ENCODE peak calls at places on chromosomes 11 and 22, in five cellular contexts. G is breast epithelium, E is IMR-90, A is osteoblast, R is bronchial epithelial cell. P is an unnamed sample. For H3K36me3, the result is how much of the 10 kb centered on the place peaks cover.

GRCh38 chr11:124108158-124108557 is 7.1 kb upstream of the VWA5A start:
- DNase-seq in G (no peak), A (no peak), E (peak), R (peak), P (no peak)

GRCh38 chr22:45915151-45915550 is 61.8 kb downstream of the WNT7B start:
- DNase-seq in R (no peak), G (no peak), A (no peak), E (no peak), P (no peak)

GRCh38 chr11:96199563-96200025 is 143.4 kb downstream of the MAML2 start:
- DNase-seq in A (no peak), R (peak), E (peak), G (no peak), P (no peak)

GRCh38 chr22:39996732-39997131 is 2.0 kb downstream of the FAM83F start:
- DNase-seq in E (no peak), R (peak), A (no peak), G (no peak), P (no peak)

GRCh38 chr22:41369089-41369745 is 12.5 kb upstream of the TEF start:
- DNase-seq in R (no peak), G (no peak), A (peak), E (no peak), P (no peak)

GRCh38 chr11:123753110-123753509 is 1.2 kb downstream of the OR6X1 start:
- DNase-seq in G (no peak), E (no peak), A (no peak), R (no peak), P (no peak)

GRCh38 chr22:41833369-41834004 is 582 bp downstream of the SREBF2 start:
- DNase-seq in E (no peak), R (no peak), G (peak), A (peak), P (no peak)

GRCh38 chr11:25769287-25769686 is 562.6 kb upstream of the ANO3 start:
- DNase-seq in G (no peak), R (peak), E (no peak), A (no peak), P (no peak)

GRCh38 chr11:93772123-93772522 is 12.0 kb upstream of the MED17 start:
- DNase-seq in A (no peak), R (no peak), G (no peak), E (peak), P (no peak)

GRCh38 chr11:3159296-3160190 is 5.6 kb downstream of the OSBPL5 start:
- DNase-seq in R (no peak), G (peak), A (peak), E (no peak), P (no peak)

GRCh38 chr11:130390071-130390758 is 38.2 kb downstream of the ADAMTS8 start:
- DNase-seq in A (peak), E (peak), G (no peak), R (peak), P (no peak)

GRCh38 chr11:125980421-125980820 is 34.6 kb downstream of the VSIG10L2 start:
- DNase-seq in G (no peak), E (no peak), R (no peak), A (no peak), P (no peak)

GRCh38 chr11:97814325-97814959 is 1206.3 kb upstream of the CNTN5 start:
- DNase-seq in R (peak), G (no peak), E (no peak), A (no peak), P (no peak)

GRCh38 chr11:61700221-61700620 is 20.0 kb downstream of the DAGLA start:
- DNase-seq in E (peak), A (peak), G (no peak), R (peak), P (no peak)

GRCh38 chr11:78346799-78347198 is 70.8 kb downstream of the GAB2 start:
- DNase-seq in E (no peak), A (no peak), R (peak), G (no peak), P (no peak)

GRCh38 chr11:15006139-15006759 is 34.1 kb upstream of the CALCA start:
- DNase-seq in G (no peak), R (peak), A (no peak), E (peak), P (no peak)

GRCh38 chr22:21712751-21713427 is 22.7 kb downstream of the YPEL1 start:
- DNase-seq in R (peak), A (peak), G (no peak), E (peak), P (peak)

GRCh38 chr22:41780714-41781507 is 19.6 kb upstream of the CCDC134 start:
- DNase-seq in E (peak), A (no peak), R (peak), G (no peak), P (no peak)

GRCh38 chr11:95108671-95109551 is 19.3 kb downstream of the ENDOD1 start:
- DNase-seq in A (no peak), R (no peak), G (no peak), E (peak), P (no peak)

GRCh38 chr11:33944345-33944692 is 52.4 kb upstream of the LMO2 start:
- DNase-seq in R (no peak), A (no peak), E (no peak), G (no peak), P (no peak)

GRCh38 chr22:28381427-28382167 is 298.0 kb downstream of the TTC28 start:
- DNase-seq in A (no peak), E (peak), G (no peak), R (no peak), P (peak)

GRCh38 chr11:132158696-132159095 is 788.3 kb downstream of the NTM start:
- DNase-seq in G (no peak), A (peak), E (peak), R (peak), P (no peak)

GRCh38 chr11:110971110-110971509 is 258.9 kb upstream of the ARHGAP20 start:
- DNase-seq in E (peak), R (peak), A (peak), G (no peak), P (peak)

GRCh38 chr11:132858203-132858602 is 674.1 kb downstream of the OPCML start:
- DNase-seq in G (no peak), A (no peak), E (peak), R (peak), P (no peak)

GRCh38 chr11:119144825-119145476 is 3.9 kb upstream of the ABCG4 start:
- DNase-seq in A (peak), E (peak), G (no peak), R (peak), P (peak)

GRCh38 chr11:112650568-112650967 is 310.7 kb upstream of the NCAM1 start:
- DNase-seq in R (no peak), G (no peak), A (no peak), E (no peak), P (no peak)

GRCh38 chr11:105611414-105611813 is 1.5 kb downstream of the GRIA4 start:
- DNase-seq in R (no peak), A (no peak), G (no peak), E (no peak), P (no peak)

GRCh38 chr11:47179655-47179991 is 2.9 kb upstream of the ARFGAP2 start:
- DNase-seq in A (peak), R (no peak), G (no peak), E (peak), P (no peak)

GRCh38 chr11:60485987-60486386 is 6.6 kb upstream of the MS4A12 start:
- DNase-seq in R (no peak), E (no peak), G (no peak), A (no peak), P (no peak)

GRCh38 chr11:100574894-100575769 is 112.0 kb upstream of the ARHGAP42 start:
- DNase-seq in R (peak), G (no peak), A (no peak), E (peak), P (no peak)

GRCh38 chr11:3667149-3668035 is 3.8 kb downstream of the CHRNA10 start:
- DNase-seq in A (peak), G (no peak), E (no peak), R (no peak), P (no peak)

GRCh38 chr11:132311703-132312102 is 941.3 kb downstream of the NTM start:
- DNase-seq in R (no peak), E (no peak), A (peak), G (no peak), P (no peak)

GRCh38 chr22:25488244-25489020 is 76.0 kb upstream of the GRK3 start:
- DNase-seq in A (peak), G (peak), E (peak), R (peak), P (no peak)

GRCh38 chr11:119262668-119263351 is 54.1 kb downstream of the MCAM start:
- DNase-seq in G (no peak), R (peak), E (peak), A (peak), P (no peak)

GRCh38 chr11:119860561-119861094 is 131.6 kb upstream of the NECTIN1 start:
- DNase-seq in G (no peak), R (peak), A (no peak), E (no peak), P (no peak)

GRCh38 chr11:7571640-7572000 is 57.8 kb downstream of the PPFIBP2 start:
- DNase-seq in R (peak), A (no peak), G (peak), E (peak), P (no peak)

DNA sequence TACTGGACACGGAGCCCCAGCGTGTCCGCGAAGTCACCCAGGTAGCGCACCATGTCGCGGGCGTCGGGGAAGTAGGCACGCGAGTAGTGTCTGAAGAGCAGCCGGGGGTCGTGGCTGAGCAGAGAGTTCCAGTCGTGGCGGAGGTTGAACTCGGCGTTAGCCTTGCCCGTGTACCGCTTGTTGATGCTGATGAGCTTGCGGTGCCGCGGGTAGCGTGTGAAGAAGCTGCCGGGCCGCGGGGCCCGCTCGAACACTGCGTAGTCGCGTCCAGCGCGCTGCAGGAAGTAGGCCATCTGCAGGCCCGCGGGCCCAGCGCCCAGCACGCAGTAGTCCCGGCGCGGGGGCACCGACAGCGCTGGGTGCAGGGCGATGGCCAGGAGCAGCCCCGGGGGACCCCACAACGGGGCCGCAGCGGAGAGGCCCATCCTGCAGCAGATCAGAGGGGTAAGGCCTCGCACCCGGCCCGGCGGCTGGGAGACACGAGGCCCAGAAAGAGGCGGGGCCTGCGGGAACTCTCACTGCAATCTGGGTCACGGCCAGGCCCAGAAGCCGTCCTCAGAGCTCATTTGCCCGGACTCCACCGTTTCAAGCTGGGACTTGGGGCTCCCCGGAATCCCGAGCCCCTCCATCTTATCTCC is 723 bp downstream of the FOXRED2 start:
- DNase-seq in E (no peak), G (no peak), R (no peak), A (peak), P (no peak)
- H3K4me3 ChIP-seq in E (no peak), G (peak), R (peak), A (peak), P (peak)

DNA sequence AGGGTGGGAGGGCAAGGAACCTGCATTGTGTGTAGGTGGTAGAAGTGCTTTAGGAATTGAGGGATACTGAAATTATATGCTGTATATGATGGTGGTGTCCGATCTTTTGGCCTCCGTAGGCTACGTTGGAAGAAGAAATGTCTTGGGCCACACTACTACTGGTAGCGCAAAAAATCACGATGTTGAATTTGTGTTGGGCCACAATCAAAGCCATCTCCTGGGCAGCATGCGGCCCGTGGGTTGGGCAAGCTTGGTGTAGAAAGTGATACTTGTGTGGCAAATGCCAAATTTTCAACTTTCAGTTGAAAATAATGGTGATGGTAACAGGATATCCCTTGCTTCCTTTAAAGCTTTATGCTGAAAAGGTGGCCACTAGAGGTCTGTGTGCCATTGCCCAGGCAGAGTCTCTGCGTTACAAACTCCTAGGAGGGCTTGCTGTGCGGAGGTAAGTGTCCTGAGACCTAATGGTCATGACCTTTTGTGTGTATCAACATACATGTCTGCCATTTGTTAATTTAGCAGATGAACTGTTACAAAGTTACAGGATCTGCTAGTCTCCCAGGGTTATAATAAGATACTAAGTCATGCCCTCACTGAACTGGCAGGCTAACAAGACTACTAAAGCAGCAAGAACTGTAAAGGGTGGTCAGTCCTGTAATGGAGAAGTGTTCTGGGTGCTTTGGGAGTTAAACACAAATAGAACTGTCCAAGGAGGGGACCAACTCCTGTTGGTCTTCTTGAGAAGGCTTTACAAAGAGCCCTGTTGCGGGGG is 2.9 kb downstream of the RPS3 start:
- DNase-seq in E (no peak), A (no peak), G (no peak), R (no peak), P (no peak)
- TF ChIP-seq CTCF in E (no peak), A (peak), G (no peak), R (no peak), P (no peak)

GRCh38 chr11:12220305-12220704 is 109.9 kb downstream of the MICAL2 start:
- DNase-seq in A (no peak), E (no peak), R (no peak), G (no peak), P (no peak)

GRCh38 chr11:12218909-12219308 is 108.5 kb downstream of the MICAL2 start:
- DNase-seq in A (no peak), E (no peak), R (no peak), G (no peak), P (no peak)

GRCh38 chr11:12222099-12222751 is 111.8 kb downstream of the MICAL2 start:
- DNase-seq in G (no peak), A (no peak), E (no peak), R (no peak), P (no peak)

GRCh38 chr11:12219732-12220131 is 109.3 kb downstream of the MICAL2 start:
- DNase-seq in G (no peak), A (peak), R (peak), E (peak), P (no peak)

GRCh38 chr11:12221136-12221535 is 110.7 kb downstream of the MICAL2 start:
- DNase-seq in E (no peak), R (no peak), A (no peak), G (no peak), P (no peak)
- H3K36me3 ChIP-seq in E (half or more), R (under half), A (half or more), G (under half), P (under half)

GRCh38 chr11:69686452-69686851 is 11.3 kb upstream of the LTO1 start:
- DNase-seq in R (no peak), A (no peak), G (no peak), E (no peak), P (no peak)

GRCh38 chr11:69683764-69684333 is 8.7 kb upstream of the LTO1 start:
- DNase-seq in A (peak), G (no peak), E (no peak), R (peak), P (no peak)

GRCh38 chr11:69684651-69685050 is 9.5 kb upstream of the LTO1 start:
- DNase-seq in R (no peak), A (no peak), G (no peak), E (no peak), P (no peak)

GRCh38 chr11:69686856-69687255 is 11.7 kb upstream of the LTO1 start:
- DNase-seq in R (no peak), E (no peak), G (no peak), A (peak), P (no peak)

DNA sequence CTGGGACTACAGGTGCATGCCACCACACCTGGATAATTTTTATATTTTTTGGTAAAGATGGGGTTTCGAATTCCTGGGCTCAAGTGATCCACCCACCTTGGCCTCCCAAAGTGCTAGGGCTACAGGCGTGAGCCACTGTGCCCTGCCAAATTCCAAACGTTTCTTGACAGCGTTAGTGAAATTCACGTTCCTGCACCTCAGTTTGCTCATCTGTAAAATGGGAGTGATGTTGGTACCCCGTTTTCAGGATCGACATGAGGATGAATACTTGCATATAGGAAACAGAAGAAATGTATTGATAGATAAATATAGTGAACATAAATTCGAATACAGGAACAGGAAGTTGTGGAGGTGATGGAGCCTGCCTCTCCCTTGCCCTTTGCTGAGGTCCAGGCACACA is 10.2 kb upstream of the LTO1 start:
- DNase-seq in E (no peak), R (no peak), G (no peak), A (no peak), P (no peak)
- H3K4me3 ChIP-seq in E (no peak), R (no peak), G (no peak), A (no peak), P (no peak)

GRCh38 chr11:101860694-101861371 is 54.0 kb upstream of the CEP126 start:
- DNase-seq in R (peak), A (no peak), E (peak), G (no peak), P (no peak)
- TF ChIP-seq CTCF in R (peak), A (peak), E (peak), G (peak), P (peak)

GRCh38 chr11:31414338-31414737 is 44.7 kb downstream of the DNAJC24 start:
- DNase-seq in E (no peak), G (no peak), A (no peak), R (peak), P (no peak)

GRCh38 chr11:31419138-31419537 is 49.5 kb downstream of the DNAJC24 start:
- DNase-seq in E (no peak), A (no peak), R (no peak), G (no peak), P (no peak)

GRCh38 chr11:31417816-31418215 is 48.2 kb downstream of the DNAJC24 start:
- DNase-seq in R (no peak), A (no peak), E (no peak), G (no peak), P (no peak)

GRCh38 chr11:31419669-31420068 is 50.0 kb downstream of the DNAJC24 start:
- DNase-seq in R (no peak), A (peak), G (no peak), E (peak), P (no peak)

GRCh38 chr11:31417357-31417756 is 47.7 kb downstream of the DNAJC24 start:
- DNase-seq in R (no peak), A (no peak), G (no peak), E (no peak), P (no peak)
- H3K36me3 ChIP-seq in R (under half), A (under half), G (under half), E (under half), P (under half)

GRCh38 chr22:49999901-50000586 is 12.5 kb downstream of the IL17REL start:
- DNase-seq in A (peak), G (no peak), R (no peak), E (no peak), P (no peak)

GRCh38 chr22:49997221-49997599 is 15.4 kb downstream of the IL17REL start:
- DNase-seq in R (no peak), G (peak), E (no peak), A (peak), P (no peak)

GRCh38 chr22:49999063-49999900 is 13.3 kb downstream of the IL17REL start:
- DNase-seq in A (peak), R (no peak), G (no peak), E (no peak), P (no peak)

GRCh38 chr22:49997932-49998717 is 14.4 kb downstream of the IL17REL start:
- DNase-seq in R (no peak), A (peak), E (no peak), G (peak), P (no peak)

DNA sequence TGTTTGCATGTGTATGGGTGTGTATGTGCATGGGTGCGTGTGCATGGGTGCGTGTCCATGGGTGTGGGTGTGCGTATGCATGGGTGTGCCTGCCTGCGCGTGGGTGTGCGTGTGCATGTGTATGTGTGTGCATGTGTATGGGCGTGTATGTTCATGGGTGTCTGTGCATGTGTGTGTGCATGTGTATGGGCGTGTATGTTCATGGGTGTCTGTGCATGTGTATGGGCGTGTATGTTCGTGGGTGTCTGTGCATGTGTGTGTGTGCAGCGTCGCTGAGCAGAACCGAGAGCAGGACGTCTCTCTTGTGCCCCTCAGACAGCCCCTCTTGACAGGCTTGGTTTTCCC is 13.9 kb downstream of the IL17REL start:
- DNase-seq in G (no peak), E (no peak), R (no peak), A (peak), P (no peak)
- H3K4me3 ChIP-seq in G (no peak), E (no peak), R (no peak), A (no peak), P (no peak)

GRCh38 chr11:128888034-128888985 is 2.8 kb upstream of the KCNJ5 start:
- DNase-seq in E (no peak), A (no peak), G (no peak), R (peak), P (no peak)
- TF ChIP-seq CTCF in E (no peak), A (no peak), G (no peak), R (peak), P (no peak)

P was measured in BJ.